ENCODE peak calls at places on chromosomes 6 and 20, in four cellular contexts. J is A549, C is HepG2, Z is K562. Q is an unnamed sample.
A peak's percentile ranks its signal among the peaks of the same experiment; 100 is the strongest.

GRCh38 chr20:23366384-23366783 is 4.4 kb downstream of the GZF1 start:
- DNase-seq in J (no peak), C (no peak), Z (no peak), Q (no peak)

GRCh38 chr20:1567392-1568165 is 10.1 kb upstream of the SIRPD start:
- DNase-seq in J (no peak), C (peak; percentile 0), Z (no peak), Q (peak; percentile 55)

GRCh38 chr6:31763617-31763940 is 1.1 kb downstream of the SAPCD1 start:
- DNase-seq in J (no peak), C (peak; percentile 68), Z (no peak), Q (no peak)

GRCh38 chr6:136657629-136658028 is 107.4 kb upstream of the MAP7 start:
- DNase-seq in J (no peak), C (no peak), Z (no peak), Q (no peak)

GRCh38 chr6:98343797-98344196 is 490.6 kb upstream of the POU3F2 start:
- DNase-seq in J (no peak), C (no peak), Z (no peak), Q (no peak)

GRCh38 chr6:166119116-166119911 is 48.3 kb downstream of the TBXT start:
- DNase-seq in J (no peak), C (no peak), Z (no peak), Q (no peak)

GRCh38 chr6:31531162-31531561 is 2.4 kb downstream of the MCCD1 start:
- DNase-seq in J (no peak), C (no peak), Z (no peak), Q (no peak)

GRCh38 chr6:155273438-155273837 is 9.6 kb downstream of the CLDN20 start:
- DNase-seq in J (no peak), C (no peak), Z (peak; percentile 9), Q (no peak)

GRCh38 chr6:3356056-3356823 is 97.5 kb downstream of the PSMG4 start:
- DNase-seq in J (peak; percentile 68), C (peak; percentile 65), Z (peak; percentile 94), Q (peak; percentile 93)

GRCh38 chr6:84902354-84902928 is 138.0 kb upstream of the TBX18 start:
- DNase-seq in J (no peak), C (no peak), Z (no peak), Q (no peak)

GRCh38 chr20:12166053-12166717 is 248.5 kb downstream of the BTBD3 start:
- DNase-seq in J (no peak), C (no peak), Z (no peak), Q (peak; percentile 12)

GRCh38 chr20:53695797-53696527 is 102.3 kb upstream of the ZNF217 start:
- DNase-seq in J (no peak), C (no peak), Z (no peak), Q (no peak)

GRCh38 chr20:43477193-43477592 is 19.5 kb downstream of the SRSF6 start:
- DNase-seq in J (no peak), C (no peak), Z (no peak), Q (no peak)

GRCh38 chr6:11891547-11891946 is 112.9 kb upstream of the ADTRP start:
- DNase-seq in J (no peak), C (no peak), Z (no peak), Q (no peak)

GRCh38 chr6:124887872-124888580 is 74.2 kb upstream of the RNF217 start:
- DNase-seq in J (no peak), C (no peak), Z (no peak), Q (no peak)

GRCh38 chr6:107894821-107895396 is 63.1 kb downstream of the SEC63 start:
- DNase-seq in J (no peak), C (no peak), Z (no peak), Q (peak; percentile 42)

GRCh38 chr6:17600527-17601388 is 656 bp downstream of the FAM8A1 start:
- DNase-seq in J (no peak), C (peak; percentile 24), Z (peak; percentile 62), Q (peak; percentile 75)
- TF ChIP-seq MAX in J (no peak), C (peak; percentile 74), Z (no peak), Q (peak; percentile 56)

GRCh38 chr6:126657556-126658129 is 317.7 kb downstream of the CENPW start:
- DNase-seq in J (peak; percentile 4), C (peak; percentile 20), Z (peak; percentile 4), Q (peak; percentile 25)
- TF ChIP-seq CTCF in J (peak; percentile 62), C (peak; percentile 65), Z (no peak), Q (peak; percentile 34)

GRCh38 chr6:5113096-5113495 is 28.0 kb downstream of the PPP1R3G start:
- DNase-seq in J (no peak), C (no peak), Z (no peak), Q (no peak)

GRCh38 chr6:5116243-5116991 is 31.3 kb downstream of the PPP1R3G start:
- DNase-seq in J (no peak), C (no peak), Z (no peak), Q (no peak)

GRCh38 chr6:5111626-5112025 is 26.5 kb downstream of the PPP1R3G start:
- DNase-seq in J (no peak), C (no peak), Z (no peak), Q (no peak)

GRCh38 chr6:5112065-5112799 is 27.1 kb downstream of the PPP1R3G start:
- DNase-seq in J (no peak), C (no peak), Z (no peak), Q (no peak)

GRCh38 chr6:5115168-5115567 is 30.0 kb downstream of the PPP1R3G start:
- DNase-seq in J (peak; percentile 33), C (peak; percentile 91), Z (no peak), Q (no peak)
- TF ChIP-seq MYC in J (no peak), C (peak; percentile 36), Z (no peak), Q (no peak)

DNA sequence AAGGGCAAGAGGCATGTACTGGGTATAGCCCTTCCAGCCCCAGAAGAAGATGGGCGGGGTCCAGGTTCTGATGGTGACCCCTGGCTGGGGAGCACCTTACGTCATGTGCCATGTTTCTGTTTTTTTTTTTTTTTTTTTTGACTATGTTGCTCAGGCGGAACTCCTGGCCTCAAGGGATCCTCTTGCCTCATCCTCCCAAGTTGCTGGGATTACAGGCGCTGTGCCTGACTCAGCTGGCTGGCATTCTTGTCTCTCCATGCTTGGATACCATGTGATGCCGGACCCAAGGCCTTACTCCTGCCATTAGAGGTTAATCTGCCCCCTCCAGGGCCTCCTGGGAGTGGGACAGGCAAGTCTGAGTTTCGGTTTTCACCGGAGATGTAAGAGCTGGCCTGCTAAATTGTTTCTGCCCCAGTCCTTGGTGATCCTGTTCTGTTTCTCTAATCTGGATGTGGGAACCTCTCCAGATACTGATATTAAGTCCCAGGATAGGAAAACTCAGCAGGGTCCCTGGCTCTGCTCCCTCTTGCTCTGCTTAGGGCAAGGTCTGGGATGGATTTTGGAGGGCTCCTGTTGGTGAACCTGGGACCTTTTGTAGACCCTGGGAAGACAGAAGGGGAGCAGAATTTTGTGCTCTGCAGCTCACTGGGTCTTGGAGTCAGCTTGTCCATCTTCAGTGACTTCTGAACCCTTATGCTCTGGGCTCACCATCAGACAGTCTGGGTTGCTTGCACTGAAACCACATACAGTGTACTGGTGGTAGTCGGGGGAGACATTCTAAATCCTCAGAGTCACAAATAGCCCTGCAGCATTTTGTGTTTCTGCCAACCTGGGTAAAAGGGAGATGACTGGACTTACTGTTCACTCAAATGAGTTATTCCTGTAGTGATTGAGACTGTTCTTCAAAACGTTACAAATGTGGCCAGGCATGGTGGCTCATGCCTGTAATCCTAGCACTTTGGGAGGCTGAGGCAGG is 45.1 kb downstream of the PTK7 start:
- DNase-seq in J (no peak), C (no peak), Z (no peak), Q (no peak)
- TF ChIP-seq MAX in J (no peak), C (no peak), Z (no peak), Q (no peak)